ENCODE peak calls at places on chromosomes 16 and 17, in eight cellular contexts. Y is HCT116, L is GM23248, Z is MM.1S, E is neural progenitor cell, G is GM23338, D is hepatocyte, S is PC-3. H is an unnamed sample.

GRCh38 chr17:72766761-72767356 is 325.6 kb downstream of the SLC39A11 start:
- DNase-seq in Y (no peak), L (no peak), Z (no peak), E (no peak), G (no peak), D (no peak), S (no peak), H (no peak)

GRCh38 chr16:66359012-66359411 is 7.5 kb upstream of the CDH5 start:
- DNase-seq in Y (no peak), L (peak), Z (no peak), E (no peak), G (no peak), D (no peak), S (peak), H (no peak)

GRCh38 chr17:6471531-6472465 is 27.5 kb downstream of the PIMREG start:
- DNase-seq in Y (no peak), L (peak), Z (no peak), E (peak), G (peak), D (no peak), S (peak), H (no peak)

GRCh38 chr17:511833-512251 is 159.2 kb upstream of the RPH3AL start:
- DNase-seq in Y (no peak), L (peak), Z (no peak), E (no peak), G (peak), D (no peak), S (no peak), H (no peak)

GRCh38 chr17:78358538-78359215 is 1.2 kb downstream of the SOCS3 start:
- DNase-seq in Y (no peak), L (peak), Z (no peak), E (peak), G (peak), D (no peak), S (no peak), H (no peak)

GRCh38 chr17:8785547-8786412 is 13.4 kb downstream of the MFSD6L start:
- DNase-seq in Y (peak), L (peak), Z (peak), E (peak), G (peak), D (peak), S (peak), H (peak)

GRCh38 chr17:50203589-50204345 is 2.3 kb upstream of the COL1A1 start:
- DNase-seq in Y (no peak), L (peak), Z (no peak), E (no peak), G (no peak), D (peak), S (no peak), H (no peak)

GRCh38 chr17:4901648-4902344 is 1.1 kb downstream of the CHRNE start:
- DNase-seq in Y (no peak), L (no peak), Z (no peak), E (no peak), G (no peak), D (no peak), S (no peak), H (no peak)

GRCh38 chr16:87930456-87930855 is 5.9 kb downstream of the CA5A start:
- DNase-seq in Y (no peak), L (peak), Z (no peak), E (no peak), G (peak), D (no peak), S (no peak), H (peak)

GRCh38 chr16:85600078-85600477 is 13.0 kb upstream of the GSE1 start:
- DNase-seq in Y (no peak), L (no peak), Z (no peak), E (no peak), G (no peak), D (no peak), S (no peak), H (no peak)

GRCh38 chr16:50539822-50540710 is 8.1 kb upstream of the NKD1 start:
- DNase-seq in Y (no peak), L (no peak), Z (no peak), E (peak), G (peak), D (no peak), S (no peak), H (no peak)

GRCh38 chr17:38464251-38464722 is 36.0 kb downstream of the ARHGAP23 start:
- DNase-seq in Y (no peak), L (peak), Z (no peak), E (no peak), G (no peak), D (no peak), S (no peak), H (no peak)

GRCh38 chr17:79729761-79730160 is 982 bp upstream of the ENPP7 start:
- DNase-seq in Y (no peak), L (no peak), Z (no peak), E (no peak), G (no peak), D (no peak), S (no peak), H (no peak)

GRCh38 chr17:40884708-40885512 is at the start of gene KRT20:
- DNase-seq in Y (no peak), L (peak), Z (no peak), E (no peak), G (peak), D (no peak), S (peak), H (peak)

GRCh38 chr16:66705790-66706505 is 9.4 kb upstream of the CMTM4 start:
- DNase-seq in Y (no peak), L (no peak), Z (no peak), E (no peak), G (no peak), D (no peak), S (no peak), H (no peak)

GRCh38 chr16:74748042-74748709 is 26.4 kb downstream of the FA2H start:
- DNase-seq in Y (no peak), L (no peak), Z (no peak), E (no peak), G (no peak), D (no peak), S (no peak), H (no peak)

GRCh38 chr17:65171753-65172152 is 34.6 kb downstream of the RGS9 start:
- DNase-seq in Y (no peak), L (no peak), Z (no peak), E (no peak), G (no peak), D (no peak), S (no peak), H (peak)

GRCh38 chr17:3879181-3879580 is 13.7 kb downstream of the CAMKK1 start:
- DNase-seq in Y (no peak), L (peak), Z (no peak), E (peak), G (no peak), D (peak), S (no peak), H (no peak)

GRCh38 chr16:3770530-3770929 is 53.2 kb upstream of the TRAP1 start:
- DNase-seq in Y (no peak), L (no peak), Z (no peak), E (no peak), G (no peak), D (no peak), S (peak), H (no peak)

GRCh38 chr16:19831678-19832077 is 53.0 kb downstream of the GPRC5B start:
- DNase-seq in Y (no peak), L (peak), Z (no peak), E (no peak), G (no peak), D (no peak), S (peak), H (no peak)

GRCh38 chr17:75047398-75048098 is 523 bp downstream of the KCTD2 start:
- DNase-seq in Y (no peak), L (peak), Z (peak), E (peak), G (peak), D (peak), S (no peak), H (peak)

GRCh38 chr17:48571024-48571818 is 6.9 kb downstream of the HOXB4 start:
- DNase-seq in Y (no peak), L (peak), Z (no peak), E (no peak), G (no peak), D (no peak), S (no peak), H (no peak)

GRCh38 chr16:4425378-4426020 is at the start of gene DNAJA3:
- DNase-seq in Y (peak), L (peak), Z (peak), E (peak), G (peak), D (peak), S (peak), H (peak)

GRCh38 chr16:70573451-70574121 is 50.0 kb downstream of the SF3B3 start:
- DNase-seq in Y (no peak), L (peak), Z (no peak), E (no peak), G (peak), D (peak), S (peak), H (no peak)

GRCh38 chr17:48637323-48638260 is 11.4 kb upstream of the HOXB9 start:
- DNase-seq in Y (no peak), L (peak), Z (no peak), E (no peak), G (peak), D (no peak), S (peak), H (no peak)

GRCh38 chr17:40561871-40562611 is 3.2 kb downstream of the CCR7 start:
- DNase-seq in Y (no peak), L (peak), Z (peak), E (no peak), G (no peak), D (peak), S (no peak), H (peak)

GRCh38 chr16:56424791-56425438 is 430 bp downstream of the AMFR start:
- DNase-seq in Y (no peak), L (peak), Z (peak), E (no peak), G (peak), D (peak), S (no peak), H (no peak)

GRCh38 chr16:68751160-68751559 is 14.1 kb downstream of the CDH1 start:
- DNase-seq in Y (no peak), L (no peak), Z (no peak), E (no peak), G (no peak), D (no peak), S (no peak), H (no peak)

GRCh38 chr17:44556114-44556853 is 1.0 kb upstream of the FZD2 start:
- DNase-seq in Y (peak), L (peak), Z (peak), E (peak), G (peak), D (peak), S (peak), H (peak)

GRCh38 chr17:4617590-4618356 is 23.7 kb downstream of the ALOX15 start:
- DNase-seq in Y (no peak), L (no peak), Z (no peak), E (no peak), G (no peak), D (no peak), S (no peak), H (no peak)

GRCh38 chr17:39979865-39980401 is 674 bp upstream of the PSMD3 start:
- DNase-seq in Y (no peak), L (peak), Z (peak), E (peak), G (peak), D (peak), S (no peak), H (peak)

GRCh38 chr17:17156511-17156910 is 49.6 kb downstream of the PLD6 start:
- DNase-seq in Y (no peak), L (peak), Z (no peak), E (no peak), G (no peak), D (no peak), S (no peak), H (no peak)

GRCh38 chr17:17683710-17684365 is 2.6 kb downstream of the RAI1 start:
- DNase-seq in Y (no peak), L (peak), Z (no peak), E (no peak), G (no peak), D (no peak), S (no peak), H (no peak)

GRCh38 chr16:47392114-47392513 is 68.7 kb downstream of the ITFG1 start:
- DNase-seq in Y (peak), L (no peak), Z (peak), E (no peak), G (no peak), D (no peak), S (peak), H (peak)

GRCh38 chr17:57708401-57708800 is 36.7 kb downstream of the CCDC182 start:
- DNase-seq in Y (no peak), L (peak), Z (no peak), E (no peak), G (peak), D (no peak), S (no peak), H (no peak)
- H3K27ac ChIP-seq in Y (no peak), L (no peak), Z (no peak), E (no peak), G (no peak), D (no peak), S (no peak), H (no peak)

GRCh38 chr16:1923299-1924034 is 5.3 kb upstream of the HS3ST6 start:
- DNase-seq in Y (peak), L (peak), Z (no peak), E (peak), G (peak), D (peak), S (peak), H (no peak)
- H3K4me2 ChIP-seq in Y (peak), L (no peak), Z (no peak), E (peak), G (peak), D (peak), S (no peak), H (no peak)

DNA sequence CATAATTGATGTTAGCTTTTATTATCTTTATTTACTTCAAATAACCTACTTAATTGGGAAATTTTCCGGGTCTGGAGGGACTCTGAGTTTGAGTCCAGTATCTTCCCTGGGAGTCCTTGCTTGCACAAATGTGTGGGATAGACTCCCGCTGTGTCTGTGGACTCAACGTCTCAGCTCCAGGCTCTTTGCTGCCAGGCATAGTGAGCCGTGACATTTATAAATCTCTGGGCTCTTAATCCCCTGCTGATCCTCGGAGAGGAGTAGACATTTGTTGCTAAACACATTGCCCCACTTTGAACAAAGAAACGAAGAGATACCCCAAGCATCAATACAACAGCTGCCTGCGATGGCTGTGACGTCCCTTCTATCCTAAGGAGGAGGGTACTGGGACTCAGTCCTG is 316.9 kb downstream of the HAPSTR1 start:
- DNase-seq in Y (no peak), L (no peak), Z (no peak), E (peak), G (no peak), D (no peak), S (no peak), H (no peak)
- TF ChIP-seq EZH2phosphoT487 in Y (no peak), L (no peak), Z (no peak), E (no peak), G (no peak), D (no peak), S (no peak), H (no peak)

DNA sequence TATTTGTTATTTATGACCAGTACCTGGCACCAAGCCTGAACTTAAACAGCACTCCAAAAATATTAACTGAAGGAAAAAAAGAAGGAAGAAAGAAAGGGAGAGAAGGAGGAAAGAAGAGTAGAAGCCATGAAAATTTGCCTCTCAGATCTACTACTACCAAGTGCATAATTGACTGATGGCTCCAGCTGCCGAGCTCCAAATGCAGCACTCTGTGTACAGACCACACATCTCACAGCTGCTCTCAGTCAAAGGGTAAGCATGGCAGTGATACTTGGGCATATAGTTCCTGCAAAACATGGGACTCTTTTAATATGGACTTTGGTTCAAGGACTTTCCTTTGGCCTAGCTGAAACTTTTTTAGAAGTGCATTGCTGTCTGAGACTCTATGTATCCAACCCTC is 44.0 kb upstream of the NOG start:
- DNase-seq in Y (no peak), L (no peak), Z (no peak), E (no peak), G (no peak), D (no peak), S (no peak), H (no peak)
- H3K27ac ChIP-seq in Y (no peak), L (no peak), Z (no peak), E (no peak), G (no peak), D (no peak), S (no peak), H (no peak)